ENCODE peak calls at places on chromosomes 13 and 19, in ten cellular contexts. I is WTC11, U is HFFc6, O is cardiac muscle cell, W is nephron progenitor cell, E is sigmoid colon, K is fibroblast of mammary gland, A is left ventricle myocardium inferior, N is GM06990, T is psoas muscle. H is an unnamed sample.

GRCh38 chr13:35649162-35649561 is 172.7 kb upstream of the MAB21L1 start:
- DNase-seq in I (no peak), U (no peak), O (no peak), W (no peak), E (no peak), K (peak), A (no peak), N (no peak), T (no peak), H (no peak)

GRCh38 chr13:85525411-85525810 is 273.8 kb downstream of the SLITRK6 start:
- DNase-seq in I (no peak), U (no peak), O (no peak), W (no peak), E (no peak), K (no peak), A (no peak), N (no peak), T (no peak), H (no peak)

GRCh38 chr19:52665529-52665928 is 27.4 kb upstream of the ZNF83 start:
- DNase-seq in I (no peak), U (peak), O (no peak), W (no peak), E (no peak), K (peak), A (no peak), N (no peak), T (no peak), H (no peak)

GRCh38 chr19:55272142-55272541 is 7.8 kb downstream of the HSPBP1 start:
- DNase-seq in I (no peak), U (no peak), O (no peak), W (no peak), E (no peak), K (no peak), A (no peak), N (no peak), T (no peak), H (no peak)

GRCh38 chr13:106916329-106916728 is 348.4 kb upstream of the ARGLU1 start:
- DNase-seq in I (no peak), U (peak), O (no peak), W (no peak), E (no peak), K (peak), A (no peak), N (no peak), T (no peak), H (no peak)

GRCh38 chr13:30978981-30979956 is 46.8 kb downstream of the TEX26 start:
- DNase-seq in I (peak), U (no peak), O (peak), W (peak), E (no peak), K (no peak), A (no peak), N (peak), T (no peak), H (no peak)

GRCh38 chr19:50803633-50804419 is 13.6 kb downstream of the ACP4 start:
- DNase-seq in I (peak), U (no peak), O (peak), W (peak), E (no peak), K (peak), A (no peak), N (peak), T (no peak), H (no peak)

GRCh38 chr19:18479964-18480723 is 41.7 kb downstream of the ELL start:
- DNase-seq in I (no peak), U (peak), O (no peak), W (no peak), E (peak), K (peak), A (peak), N (no peak), T (peak), H (peak)

GRCh38 chr19:41863209-41863931 is 3.3 kb downstream of the RPS19 start:
- DNase-seq in I (no peak), U (no peak), O (no peak), W (no peak), E (no peak), K (no peak), A (no peak), N (no peak), T (peak), H (no peak)

GRCh38 chr13:101785858-101786257 is 333.4 kb downstream of the ITGBL1 start:
- DNase-seq in I (peak), U (peak), O (peak), W (peak), E (no peak), K (peak), A (peak), N (no peak), T (no peak), H (no peak)

GRCh38 chr19:798415-799075 is 1.3 kb downstream of the PTBP1 start:
- DNase-seq in I (no peak), U (no peak), O (peak), W (no peak), E (no peak), K (no peak), A (no peak), N (no peak), T (no peak), H (peak)

GRCh38 chr13:49649244-49649962 is 21.1 kb downstream of the ARL11 start:
- DNase-seq in I (no peak), U (peak), O (peak), W (no peak), E (no peak), K (peak), A (no peak), N (no peak), T (no peak), H (no peak)

GRCh38 chr13:51520524-51520923 is 63.7 kb upstream of the WDFY2 start:
- DNase-seq in I (no peak), U (peak), O (no peak), W (no peak), E (no peak), K (peak), A (no peak), N (no peak), T (no peak), H (no peak)

DNA sequence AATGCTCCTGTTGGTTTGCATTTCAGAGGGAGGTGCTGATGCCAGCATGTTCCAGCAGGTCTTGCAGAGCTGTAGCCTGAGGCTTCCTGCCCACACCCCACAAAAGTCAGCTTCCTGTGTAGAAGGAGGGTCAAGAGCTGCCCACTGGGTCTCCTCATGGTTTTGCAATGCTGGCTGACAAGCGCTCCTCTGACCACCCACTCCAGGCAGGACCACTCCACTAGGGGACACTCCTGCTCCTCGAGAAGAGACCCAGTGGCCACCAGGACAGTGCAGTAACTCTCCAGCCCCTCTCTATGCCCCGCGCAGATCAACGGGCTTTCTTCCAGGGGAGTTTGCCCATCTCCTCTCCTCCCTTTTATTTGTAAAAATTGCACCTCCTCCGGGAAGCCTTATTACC is 72.9 kb upstream of the UQCRFS1 start:
- DNase-seq in I (peak), U (no peak), O (peak), W (peak), E (no peak), K (no peak), A (no peak), N (no peak), T (no peak), H (no peak)
- TF ChIP-seq CTCF in I (no peak), U (no peak), O (peak), W (peak), E (no peak), K (peak), A (peak), N (no peak), T (no peak), H (no peak)

DNA sequence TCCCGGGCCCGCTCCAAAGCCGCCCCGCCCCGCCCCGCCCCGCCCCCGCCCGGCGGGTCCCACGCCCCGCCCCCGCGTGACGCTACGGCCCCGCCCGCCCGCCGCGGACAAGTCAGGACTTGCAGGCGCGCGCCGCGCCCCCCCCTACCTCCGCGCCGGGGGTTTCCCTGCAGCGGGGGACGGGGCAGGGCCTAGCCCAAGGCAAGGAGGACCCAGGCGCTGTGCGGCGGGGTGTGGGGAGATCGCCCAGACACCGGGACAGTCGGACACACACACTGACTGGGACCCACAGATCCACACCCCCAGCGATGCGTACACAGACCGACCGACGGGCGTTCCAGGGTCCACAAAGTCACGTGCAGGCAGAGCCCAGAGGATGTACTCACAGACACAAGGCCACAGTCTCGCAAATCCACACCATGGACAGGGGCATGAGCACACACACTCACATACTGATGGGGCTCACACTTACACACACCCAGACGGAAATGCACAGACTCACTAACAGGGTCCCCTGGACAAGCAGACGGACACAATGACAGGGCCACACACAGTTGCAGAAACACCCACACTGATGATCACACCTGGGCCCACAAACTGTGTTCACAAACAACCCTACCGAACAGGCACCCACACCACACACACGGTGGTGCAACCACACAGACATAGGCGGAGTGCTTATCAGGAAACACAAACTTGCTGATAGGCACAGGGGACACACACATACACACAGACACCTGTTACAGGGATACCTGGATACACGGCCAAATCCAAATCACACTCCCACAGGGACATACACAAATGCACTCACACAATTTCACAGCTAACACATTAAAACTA is 436 bp upstream of the BBC3 start:
- DNase-seq in I (peak), U (peak), O (peak), W (peak), E (peak), K (peak), A (peak), N (peak), T (peak), H (peak)
- TF ChIP-seq CTCF in I (no peak), U (no peak), O (no peak), W (no peak), E (no peak), K (no peak), A (no peak), N (no peak), T (no peak), H (no peak)

GRCh38 chr19:35044317-35045117 is 3.0 kb downstream of the HPN start:
- DNase-seq in I (peak), U (peak), O (peak), W (peak), E (no peak), K (peak), A (peak), N (no peak), T (peak), H (no peak)

GRCh38 chr19:35042954-35043604 is 1.6 kb downstream of the HPN start:
- DNase-seq in I (no peak), U (no peak), O (no peak), W (no peak), E (no peak), K (no peak), A (no peak), N (no peak), T (no peak), H (no peak)

GRCh38 chr19:35043906-35044305 is 2.4 kb downstream of the HPN start:
- DNase-seq in I (no peak), U (no peak), O (no peak), W (no peak), E (no peak), K (no peak), A (no peak), N (no peak), T (no peak), H (no peak)

GRCh38 chr19:35046461-35046860 is 4.9 kb downstream of the HPN start:
- DNase-seq in I (no peak), U (no peak), O (no peak), W (no peak), E (no peak), K (no peak), A (no peak), N (no peak), T (no peak), H (no peak)

DNA sequence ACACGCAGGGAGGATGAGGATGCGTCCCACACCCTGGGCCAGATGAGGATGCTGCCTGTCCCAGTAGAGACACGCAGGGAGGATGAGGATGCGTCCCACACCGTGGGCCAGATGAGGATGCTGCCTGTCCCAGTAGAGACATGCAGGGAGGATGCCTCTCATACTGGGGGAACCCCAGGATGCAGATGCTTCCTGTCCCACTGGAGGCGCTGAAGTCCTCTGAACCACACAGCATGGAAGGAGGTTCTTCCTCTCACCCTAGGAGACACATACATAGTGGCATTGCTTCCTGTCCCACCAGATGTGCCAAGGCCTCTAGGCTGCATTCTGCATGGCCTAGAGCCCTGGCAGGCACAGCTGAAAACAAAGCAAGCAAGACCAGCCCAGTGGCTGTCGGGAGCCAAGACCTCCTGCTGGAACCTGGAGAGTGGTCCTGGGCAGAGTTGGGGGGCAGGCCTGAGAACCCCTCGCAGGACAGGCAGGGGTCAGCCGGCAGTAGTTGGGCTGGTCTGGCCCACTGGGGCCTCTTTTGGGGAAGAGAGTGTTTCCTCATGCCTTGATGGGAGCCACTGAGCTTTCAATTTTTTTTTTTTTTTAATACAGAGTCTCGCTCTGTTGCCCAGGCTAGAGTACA is 4.3 kb downstream of the HPN start:
- DNase-seq in I (peak), U (peak), O (no peak), W (no peak), E (no peak), K (no peak), A (no peak), N (no peak), T (no peak), H (no peak)
- TF ChIP-seq CTCF in I (peak), U (peak), O (peak), W (peak), E (no peak), K (peak), A (peak), N (peak), T (peak), H (no peak)

DNA sequence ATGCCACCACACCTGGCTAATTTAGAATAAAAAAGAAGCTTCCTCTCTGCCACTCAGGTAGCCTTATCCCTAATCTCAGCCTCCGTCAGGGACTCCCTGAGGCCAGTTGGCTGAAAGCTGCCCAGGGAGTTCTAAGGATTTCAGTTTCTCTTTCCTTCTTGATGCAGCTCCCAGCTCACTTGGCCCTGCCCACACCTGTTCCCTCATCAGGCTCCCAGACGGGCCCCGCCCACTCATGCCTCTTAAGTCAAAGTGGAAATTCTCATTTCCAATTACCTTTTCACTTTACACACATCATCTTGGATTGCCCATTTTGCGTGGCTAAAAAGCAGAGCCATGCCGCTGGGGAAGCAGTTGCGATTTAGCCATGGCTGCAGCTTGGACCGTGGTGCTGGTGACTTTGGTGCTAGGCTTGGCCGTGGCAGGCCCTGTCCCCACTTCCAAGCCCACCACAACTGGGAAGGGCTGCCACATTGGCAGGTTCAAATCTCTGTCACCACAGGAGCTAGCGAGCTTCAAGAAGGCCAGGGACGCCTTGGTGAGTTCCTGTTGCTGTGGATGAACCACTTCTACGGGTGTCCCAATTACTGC is at the start of gene IFNL1:
- DNase-seq in I (no peak), U (no peak), O (no peak), W (no peak), E (peak), K (no peak), A (no peak), N (no peak), T (no peak), H (peak)
- TF ChIP-seq CTCF in I (no peak), U (no peak), O (no peak), W (no peak), E (no peak), K (no peak), A (no peak), N (no peak), T (no peak), H (no peak)

GRCh38 chr13:59487883-59488282 is 675.8 kb downstream of the DIAPH3 start:
- DNase-seq in I (no peak), U (no peak), O (no peak), W (no peak), E (no peak), K (no peak), A (no peak), N (no peak), T (no peak), H (no peak)
- TF ChIP-seq CTCF in I (no peak), U (peak), O (no peak), W (no peak), E (no peak), K (no peak), A (no peak), N (no peak), T (no peak), H (no peak)

GRCh38 chr13:114049026-114049425 is 75.2 kb upstream of the C13orf46 start:
- DNase-seq in I (no peak), U (no peak), O (no peak), W (no peak), E (no peak), K (no peak), A (no peak), N (peak), T (no peak), H (peak)

GRCh38 chr13:114045113-114045735 is 71.3 kb upstream of the C13orf46 start:
- DNase-seq in I (no peak), U (no peak), O (no peak), W (no peak), E (no peak), K (no peak), A (no peak), N (no peak), T (no peak), H (no peak)

GRCh38 chr13:114048463-114048862 is 74.6 kb upstream of the C13orf46 start:
- DNase-seq in I (peak), U (no peak), O (no peak), W (peak), E (no peak), K (no peak), A (no peak), N (no peak), T (no peak), H (no peak)

GRCh38 chr13:114046447-114046846 is 72.6 kb upstream of the C13orf46 start:
- DNase-seq in I (no peak), U (no peak), O (no peak), W (no peak), E (no peak), K (no peak), A (no peak), N (no peak), T (no peak), H (no peak)

GRCh38 chr13:114047358-114047881 is 73.5 kb upstream of the C13orf46 start:
- DNase-seq in I (no peak), U (no peak), O (no peak), W (no peak), E (no peak), K (peak), A (no peak), N (no peak), T (no peak), H (no peak)
- TF ChIP-seq CTCF in I (no peak), U (no peak), O (no peak), W (no peak), E (no peak), K (no peak), A (no peak), N (no peak), T (no peak), H (no peak)

GRCh38 chr13:48542581-48543341 is 9.9 kb upstream of the RCBTB2 start:
- DNase-seq in I (peak), U (no peak), O (peak), W (peak), E (peak), K (peak), A (peak), N (peak), T (peak), H (no peak)
- TF ChIP-seq CTCF in I (no peak), U (no peak), O (peak), W (no peak), E (no peak), K (no peak), A (peak), N (no peak), T (peak), H (no peak)

GRCh38 chr19:40588926-40589569 is 12.1 kb upstream of the LTBP4 start:
- DNase-seq in I (no peak), U (no peak), O (no peak), W (no peak), E (no peak), K (no peak), A (no peak), N (no peak), T (no peak), H (no peak)

GRCh38 chr19:40590464-40591265 is 10.5 kb upstream of the LTBP4 start:
- DNase-seq in I (no peak), U (no peak), O (no peak), W (no peak), E (no peak), K (no peak), A (no peak), N (no peak), T (no peak), H (no peak)

GRCh38 chr19:40586611-40587010 is 9.9 kb downstream of the SHKBP1 start:
- DNase-seq in I (no peak), U (no peak), O (no peak), W (no peak), E (no peak), K (no peak), A (no peak), N (no peak), T (no peak), H (peak)

GRCh38 chr19:40589723-40590429 is 11.3 kb upstream of the LTBP4 start:
- DNase-seq in I (no peak), U (no peak), O (no peak), W (no peak), E (no peak), K (no peak), A (no peak), N (no peak), T (no peak), H (no peak)

GRCh38 chr19:40588110-40588854 is 11.6 kb downstream of the SHKBP1 start:
- DNase-seq in I (no peak), U (no peak), O (no peak), W (no peak), E (no peak), K (peak), A (no peak), N (no peak), T (no peak), H (peak)
- TF ChIP-seq CTCF in I (no peak), U (no peak), O (no peak), W (no peak), E (no peak), K (no peak), A (no peak), N (no peak), T (no peak), H (no peak)

GRCh38 chr19:35306473-35307246 is 14.7 kb downstream of the MAG start:
- DNase-seq in I (peak), U (no peak), O (no peak), W (no peak), E (no peak), K (no peak), A (no peak), N (no peak), T (no peak), H (no peak)
- TF ChIP-seq CTCF in I (peak), U (peak), O (peak), W (peak), E (no peak), K (no peak), A (no peak), N (peak), T (no peak), H (no peak)

DNA sequence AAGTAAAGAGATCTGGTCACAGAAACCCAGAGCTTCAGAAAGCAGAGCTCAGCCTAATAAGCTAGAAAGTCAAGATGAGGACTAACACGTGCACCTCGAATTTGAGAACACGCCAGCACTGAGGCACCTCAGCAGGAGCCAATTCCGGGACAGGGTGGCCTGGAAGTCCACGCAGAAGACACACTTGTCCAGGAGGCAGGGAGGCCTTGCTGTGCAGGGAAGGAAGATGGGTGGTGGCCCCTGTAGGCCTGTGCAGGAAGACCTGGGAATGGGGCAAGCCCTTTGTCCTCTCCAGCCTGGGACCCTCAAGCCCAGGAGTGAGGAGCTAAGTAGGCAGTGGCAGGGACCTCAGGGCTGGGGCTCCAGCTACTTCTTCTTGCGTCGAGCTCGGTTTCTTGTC is 16.3 kb upstream of the VSTM2B start:
- DNase-seq in I (no peak), U (no peak), O (no peak), W (no peak), E (peak), K (no peak), A (no peak), N (no peak), T (no peak), H (peak)
- TF ChIP-seq CTCF in I (no peak), U (no peak), O (no peak), W (no peak), E (no peak), K (no peak), A (no peak), N (no peak), T (no peak), H (no peak)

H was measured in spleen.